ENCODE peak calls at places on chromosomes 7 and 10, in eight cellular contexts. One of them, this sample, is unnamed.

GRCh38 chr10:62817763-62818425 is 1.7 kb upstream of the EGR2 start:
- DNase-seq in MG63: peak; percentile 68
- DNase-seq in fibroblast of the aortic adventitia: peak; percentile 61
- DNase-seq in K562: peak; percentile 84
- DNase-seq in brain microvascular endothelial cell: peak; percentile 33
- DNase-seq in adrenal gland: peak; percentile 67
- DNase-seq in CD4-positive, alpha-beta memory T cell: peak; percentile 59
- DNase-seq in WERI-Rb-1: peak; percentile 71
- DNase-seq in this sample: peak; percentile 78

GRCh38 chr10:110458583-110458920 is 39.2 kb upstream of the DUSP5 start:
- DNase-seq in MG63: no peak
- DNase-seq in fibroblast of the aortic adventitia: peak; percentile 31
- DNase-seq in K562: no peak
- DNase-seq in brain microvascular endothelial cell: no peak
- DNase-seq in adrenal gland: peak; percentile 26
- DNase-seq in CD4-positive, alpha-beta memory T cell: peak; percentile 5
- DNase-seq in WERI-Rb-1: no peak
- DNase-seq in this sample: no peak

GRCh38 chr7:90594791-90595317 is 1.3 kb upstream of the CDK14 start:
- DNase-seq in MG63: peak; percentile 64
- DNase-seq in fibroblast of the aortic adventitia: peak; percentile 85
- DNase-seq in K562: no peak
- DNase-seq in brain microvascular endothelial cell: peak; percentile 90
- DNase-seq in adrenal gland: no peak
- DNase-seq in CD4-positive, alpha-beta memory T cell: no peak
- DNase-seq in WERI-Rb-1: no peak
- DNase-seq in this sample: peak; percentile 92

GRCh38 chr7:111459757-111460280 is 102.5 kb downstream of the IMMP2L start:
- DNase-seq in MG63: no peak
- DNase-seq in fibroblast of the aortic adventitia: peak; percentile 76
- DNase-seq in K562: peak; percentile 34
- DNase-seq in brain microvascular endothelial cell: no peak
- DNase-seq in adrenal gland: no peak
- DNase-seq in CD4-positive, alpha-beta memory T cell: no peak
- DNase-seq in WERI-Rb-1: no peak
- DNase-seq in this sample: peak; percentile 83

GRCh38 chr10:4024846-4025245 is 239.8 kb upstream of the KLF6 start:
- DNase-seq in MG63: no peak
- DNase-seq in fibroblast of the aortic adventitia: no peak
- DNase-seq in K562: no peak
- DNase-seq in brain microvascular endothelial cell: no peak
- DNase-seq in adrenal gland: no peak
- DNase-seq in CD4-positive, alpha-beta memory T cell: no peak
- DNase-seq in WERI-Rb-1: no peak
- DNase-seq in this sample: peak; percentile 25

GRCh38 chr7:26958834-26959233 is 94.4 kb upstream of the SKAP2 start:
- DNase-seq in MG63: peak; percentile 85
- DNase-seq in fibroblast of the aortic adventitia: peak; percentile 25
- DNase-seq in K562: no peak
- DNase-seq in brain microvascular endothelial cell: peak; percentile 79
- DNase-seq in adrenal gland: no peak
- DNase-seq in CD4-positive, alpha-beta memory T cell: no peak
- DNase-seq in WERI-Rb-1: no peak
- DNase-seq in this sample: peak; percentile 35

GRCh38 chr7:31788445-31788844 is 101.4 kb downstream of the PPP1R17 start:
- DNase-seq in MG63: peak; percentile 16
- DNase-seq in fibroblast of the aortic adventitia: no peak
- DNase-seq in K562: no peak
- DNase-seq in brain microvascular endothelial cell: no peak
- DNase-seq in adrenal gland: no peak
- DNase-seq in CD4-positive, alpha-beta memory T cell: no peak
- DNase-seq in WERI-Rb-1: no peak
- DNase-seq in this sample: no peak

GRCh38 chr10:31134303-31134928 is 102.8 kb upstream of the ZNF438 start:
- DNase-seq in MG63: peak; percentile 21
- DNase-seq in fibroblast of the aortic adventitia: peak; percentile 39
- DNase-seq in K562: no peak
- DNase-seq in brain microvascular endothelial cell: peak; percentile 41
- DNase-seq in adrenal gland: no peak
- DNase-seq in CD4-positive, alpha-beta memory T cell: no peak
- DNase-seq in WERI-Rb-1: peak; percentile 82
- DNase-seq in this sample: peak; percentile 84

GRCh38 chr7:6127129-6127490 is 95.9 kb downstream of the ANKRD61 start:
- DNase-seq in MG63: no peak
- DNase-seq in fibroblast of the aortic adventitia: no peak
- DNase-seq in K562: no peak
- DNase-seq in brain microvascular endothelial cell: no peak
- DNase-seq in adrenal gland: no peak
- DNase-seq in CD4-positive, alpha-beta memory T cell: no peak
- DNase-seq in WERI-Rb-1: no peak
- DNase-seq in this sample: no peak

GRCh38 chr10:96697438-96697837 is 22.9 kb downstream of the PIK3AP1 start:
- DNase-seq in MG63: no peak
- DNase-seq in fibroblast of the aortic adventitia: no peak
- DNase-seq in K562: no peak
- DNase-seq in brain microvascular endothelial cell: no peak
- DNase-seq in adrenal gland: no peak
- DNase-seq in CD4-positive, alpha-beta memory T cell: no peak
- DNase-seq in WERI-Rb-1: no peak
- DNase-seq in this sample: no peak

GRCh38 chr10:120426306-120426705 is 30.7 kb upstream of the PLPP4 start:
- DNase-seq in MG63: no peak
- DNase-seq in fibroblast of the aortic adventitia: peak; percentile 52
- DNase-seq in K562: no peak
- DNase-seq in brain microvascular endothelial cell: peak; percentile 43
- DNase-seq in adrenal gland: no peak
- DNase-seq in CD4-positive, alpha-beta memory T cell: no peak
- DNase-seq in WERI-Rb-1: no peak
- DNase-seq in this sample: peak; percentile 49

GRCh38 chr7:56087445-56087844 is 5.3 kb downstream of the PHKG1 start:
- DNase-seq in MG63: no peak
- DNase-seq in fibroblast of the aortic adventitia: no peak
- DNase-seq in K562: no peak
- DNase-seq in brain microvascular endothelial cell: no peak
- DNase-seq in adrenal gland: peak; percentile 68
- DNase-seq in CD4-positive, alpha-beta memory T cell: no peak
- DNase-seq in WERI-Rb-1: no peak
- DNase-seq in this sample: no peak

GRCh38 chr7:56091591-56091990 is 1.2 kb downstream of the PHKG1 start:
- DNase-seq in MG63: peak; percentile 87
- DNase-seq in fibroblast of the aortic adventitia: peak; percentile 68
- DNase-seq in K562: no peak
- DNase-seq in brain microvascular endothelial cell: no peak
- DNase-seq in adrenal gland: no peak
- DNase-seq in CD4-positive, alpha-beta memory T cell: no peak
- DNase-seq in WERI-Rb-1: no peak
- DNase-seq in this sample: no peak

GRCh38 chr7:56097700-56098099 is 4.9 kb upstream of the PHKG1 start:
- DNase-seq in MG63: peak; percentile 86
- DNase-seq in fibroblast of the aortic adventitia: peak; percentile 98
- DNase-seq in K562: peak; percentile 43
- DNase-seq in brain microvascular endothelial cell: peak; percentile 54
- DNase-seq in adrenal gland: peak; percentile 76
- DNase-seq in CD4-positive, alpha-beta memory T cell: no peak
- DNase-seq in WERI-Rb-1: no peak
- DNase-seq in this sample: peak; percentile 80

GRCh38 chr7:56092789-56093531 is at the start of gene PHKG1:
- DNase-seq in MG63: peak; percentile 92
- DNase-seq in fibroblast of the aortic adventitia: peak; percentile 91
- DNase-seq in K562: peak; percentile 33
- DNase-seq in brain microvascular endothelial cell: peak; percentile 74
- DNase-seq in adrenal gland: peak; percentile 96
- DNase-seq in CD4-positive, alpha-beta memory T cell: no peak
- DNase-seq in WERI-Rb-1: peak; percentile 35
- DNase-seq in this sample: peak; percentile 87
- H3K4me3 ChIP-seq in MG63: no peak within 1 kb of the TSS
- H3K4me3 ChIP-seq in fibroblast of the aortic adventitia: peak within 1 kb of the TSS; percentile 2
- H3K4me3 ChIP-seq in K562: no peak within 1 kb of the TSS
- H3K4me3 ChIP-seq in brain microvascular endothelial cell: no peak within 1 kb of the TSS
- H3K4me3 ChIP-seq in adrenal gland: no peak within 1 kb of the TSS
- H3K4me3 ChIP-seq in CD4-positive, alpha-beta memory T cell: no peak within 1 kb of the TSS
- H3K4me3 ChIP-seq in WERI-Rb-1: no peak within 1 kb of the TSS
- H3K4me3 ChIP-seq in this sample: no peak within 1 kb of the TSS

DNA sequence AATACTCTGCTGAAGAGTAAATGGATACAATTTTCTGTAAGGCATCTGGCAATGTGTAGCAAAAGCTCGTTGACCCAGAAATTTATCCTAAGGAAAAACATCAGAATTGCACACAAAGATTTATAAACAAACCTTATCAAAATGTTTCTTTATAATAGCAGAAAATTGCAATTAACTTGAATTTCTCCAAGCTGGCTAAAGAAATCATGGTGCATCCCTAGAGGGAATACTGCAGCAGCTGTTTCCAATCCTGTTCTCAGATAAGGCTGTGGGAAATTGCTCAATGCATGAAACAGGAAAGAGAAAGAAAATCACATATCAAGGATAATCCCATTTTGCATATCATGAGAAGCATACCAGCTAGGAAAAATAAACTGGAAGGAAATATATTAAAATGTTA is 18.7 kb downstream of the TACR2 start:
- DNase-seq in MG63: no peak
- DNase-seq in fibroblast of the aortic adventitia: peak; percentile 93
- DNase-seq in K562: no peak
- DNase-seq in brain microvascular endothelial cell: no peak
- DNase-seq in adrenal gland: no peak
- DNase-seq in CD4-positive, alpha-beta memory T cell: no peak
- DNase-seq in WERI-Rb-1: no peak
- DNase-seq in this sample: peak; percentile 83
- H3K4me3 ChIP-seq in MG63: no peak overlapping the region
- H3K4me3 ChIP-seq in fibroblast of the aortic adventitia: no peak overlapping the region
- H3K4me3 ChIP-seq in K562: no peak overlapping the region
- H3K4me3 ChIP-seq in brain microvascular endothelial cell: no peak overlapping the region
- H3K4me3 ChIP-seq in adrenal gland: no peak overlapping the region
- H3K4me3 ChIP-seq in CD4-positive, alpha-beta memory T cell: no peak overlapping the region
- H3K4me3 ChIP-seq in WERI-Rb-1: no peak overlapping the region
- H3K4me3 ChIP-seq in this sample: no peak overlapping the region

GRCh38 chr7:98285132-98286092 is 3.9 kb downstream of the BRI3 start:
- DNase-seq in MG63: no peak
- DNase-seq in fibroblast of the aortic adventitia: no peak
- DNase-seq in K562: no peak
- DNase-seq in brain microvascular endothelial cell: no peak
- DNase-seq in adrenal gland: peak; percentile 48
- DNase-seq in CD4-positive, alpha-beta memory T cell: no peak
- DNase-seq in WERI-Rb-1: no peak
- DNase-seq in this sample: no peak
- H3K4me3 ChIP-seq in MG63: no peak overlapping the region
- H3K4me3 ChIP-seq in fibroblast of the aortic adventitia: peak overlapping the region; percentile 95
- H3K4me3 ChIP-seq in K562: no peak overlapping the region
- H3K4me3 ChIP-seq in brain microvascular endothelial cell: peak overlapping the region; percentile 91
- H3K4me3 ChIP-seq in adrenal gland: no peak overlapping the region
- H3K4me3 ChIP-seq in CD4-positive, alpha-beta memory T cell: no peak overlapping the region
- H3K4me3 ChIP-seq in WERI-Rb-1: no peak overlapping the region
- H3K4me3 ChIP-seq in this sample: peak overlapping the region; percentile 95

GRCh38 chr7:15821484-15822122 is 135.1 kb upstream of the MEOX2 start:
- DNase-seq in MG63: no peak
- DNase-seq in fibroblast of the aortic adventitia: peak; percentile 81
- DNase-seq in K562: no peak
- DNase-seq in brain microvascular endothelial cell: no peak
- DNase-seq in adrenal gland: no peak
- DNase-seq in CD4-positive, alpha-beta memory T cell: no peak
- DNase-seq in WERI-Rb-1: no peak
- DNase-seq in this sample: peak; percentile 53

GRCh38 chr7:15820319-15820718 is 133.8 kb upstream of the MEOX2 start:
- DNase-seq in MG63: no peak
- DNase-seq in fibroblast of the aortic adventitia: no peak
- DNase-seq in K562: no peak
- DNase-seq in brain microvascular endothelial cell: no peak
- DNase-seq in adrenal gland: no peak
- DNase-seq in CD4-positive, alpha-beta memory T cell: no peak
- DNase-seq in WERI-Rb-1: no peak
- DNase-seq in this sample: no peak

GRCh38 chr7:15822123-15822495 is 135.6 kb upstream of the MEOX2 start:
- DNase-seq in MG63: no peak
- DNase-seq in fibroblast of the aortic adventitia: peak; percentile 35
- DNase-seq in K562: no peak
- DNase-seq in brain microvascular endothelial cell: no peak
- DNase-seq in adrenal gland: no peak
- DNase-seq in CD4-positive, alpha-beta memory T cell: no peak
- DNase-seq in WERI-Rb-1: no peak
- DNase-seq in this sample: no peak
- H3K4me3 ChIP-seq in MG63: no peak overlapping the region
- H3K4me3 ChIP-seq in fibroblast of the aortic adventitia: no peak overlapping the region
- H3K4me3 ChIP-seq in K562: no peak overlapping the region
- H3K4me3 ChIP-seq in brain microvascular endothelial cell: no peak overlapping the region
- H3K4me3 ChIP-seq in adrenal gland: no peak overlapping the region
- H3K4me3 ChIP-seq in CD4-positive, alpha-beta memory T cell: no peak overlapping the region
- H3K4me3 ChIP-seq in WERI-Rb-1: no peak overlapping the region
- H3K4me3 ChIP-seq in this sample: no peak overlapping the region

GRCh38 chr7:30240401-30240800 is 44.0 kb upstream of the ZNRF2 start:
- DNase-seq in MG63: no peak
- DNase-seq in fibroblast of the aortic adventitia: no peak
- DNase-seq in K562: no peak
- DNase-seq in brain microvascular endothelial cell: no peak
- DNase-seq in adrenal gland: no peak
- DNase-seq in CD4-positive, alpha-beta memory T cell: no peak
- DNase-seq in WERI-Rb-1: no peak
- DNase-seq in this sample: no peak
- H3K4me3 ChIP-seq in MG63: no peak overlapping the region
- H3K4me3 ChIP-seq in fibroblast of the aortic adventitia: no peak overlapping the region
- H3K4me3 ChIP-seq in K562: no peak overlapping the region
- H3K4me3 ChIP-seq in brain microvascular endothelial cell: no peak overlapping the region
- H3K4me3 ChIP-seq in adrenal gland: no peak overlapping the region
- H3K4me3 ChIP-seq in CD4-positive, alpha-beta memory T cell: no peak overlapping the region
- H3K4me3 ChIP-seq in WERI-Rb-1: no peak overlapping the region
- H3K4me3 ChIP-seq in this sample: no peak overlapping the region

GRCh38 chr7:2110586-2111396 is 122.0 kb downstream of the MAD1L1 start:
- DNase-seq in MG63: no peak
- DNase-seq in fibroblast of the aortic adventitia: peak; percentile 13
- DNase-seq in K562: no peak
- DNase-seq in brain microvascular endothelial cell: peak; percentile 23
- DNase-seq in adrenal gland: no peak
- DNase-seq in CD4-positive, alpha-beta memory T cell: no peak
- DNase-seq in WERI-Rb-1: no peak
- DNase-seq in this sample: no peak
- H3K4me3 ChIP-seq in MG63: no peak overlapping the region
- H3K4me3 ChIP-seq in fibroblast of the aortic adventitia: no peak overlapping the region
- H3K4me3 ChIP-seq in K562: no peak overlapping the region
- H3K4me3 ChIP-seq in brain microvascular endothelial cell: no peak overlapping the region
- H3K4me3 ChIP-seq in adrenal gland: no peak overlapping the region
- H3K4me3 ChIP-seq in CD4-positive, alpha-beta memory T cell: no peak overlapping the region
- H3K4me3 ChIP-seq in WERI-Rb-1: no peak overlapping the region
- H3K4me3 ChIP-seq in this sample: no peak overlapping the region

DNA sequence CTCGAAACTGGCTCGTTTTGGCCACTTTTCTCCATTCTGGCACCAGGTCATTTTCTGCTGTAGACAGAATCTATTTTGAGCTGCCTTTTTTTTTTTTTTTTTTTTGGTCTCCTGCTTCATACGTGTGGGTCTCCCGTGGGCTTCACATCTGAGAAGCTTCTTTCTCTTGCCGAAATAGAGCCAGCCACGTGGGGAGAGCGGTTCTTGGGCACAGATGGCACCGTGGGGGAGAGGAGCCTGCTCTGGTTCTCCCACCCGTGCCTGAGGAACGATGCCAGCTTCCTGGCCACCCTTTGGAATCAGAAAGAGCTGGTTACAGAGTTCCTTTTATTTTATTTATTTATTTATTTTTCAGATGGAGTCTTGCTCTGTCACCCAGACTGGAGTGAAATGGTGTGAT is 48.7 kb upstream of the OCM2 start:
- DNase-seq in MG63: no peak
- DNase-seq in fibroblast of the aortic adventitia: no peak
- DNase-seq in K562: no peak
- DNase-seq in brain microvascular endothelial cell: no peak
- DNase-seq in adrenal gland: no peak
- DNase-seq in CD4-positive, alpha-beta memory T cell: no peak
- DNase-seq in WERI-Rb-1: no peak
- DNase-seq in this sample: no peak
- H3K4me3 ChIP-seq in MG63: no peak overlapping the region
- H3K4me3 ChIP-seq in fibroblast of the aortic adventitia: no peak overlapping the region
- H3K4me3 ChIP-seq in K562: no peak overlapping the region
- H3K4me3 ChIP-seq in brain microvascular endothelial cell: no peak overlapping the region
- H3K4me3 ChIP-seq in adrenal gland: no peak overlapping the region
- H3K4me3 ChIP-seq in CD4-positive, alpha-beta memory T cell: no peak overlapping the region
- H3K4me3 ChIP-seq in WERI-Rb-1: no peak overlapping the region
- H3K4me3 ChIP-seq in this sample: no peak overlapping the region

GRCh38 chr10:86795353-86795752 is 38.9 kb downstream of the BMPR1A start:
- DNase-seq in MG63: peak; percentile 4
- DNase-seq in fibroblast of the aortic adventitia: peak; percentile 84
- DNase-seq in K562: peak; percentile 14
- DNase-seq in brain microvascular endothelial cell: peak; percentile 51
- DNase-seq in adrenal gland: no peak
- DNase-seq in CD4-positive, alpha-beta memory T cell: no peak
- DNase-seq in WERI-Rb-1: no peak
- DNase-seq in this sample: peak; percentile 88
- H3K4me3 ChIP-seq in MG63: no peak overlapping the region
- H3K4me3 ChIP-seq in fibroblast of the aortic adventitia: no peak overlapping the region
- H3K4me3 ChIP-seq in K562: no peak overlapping the region
- H3K4me3 ChIP-seq in brain microvascular endothelial cell: no peak overlapping the region
- H3K4me3 ChIP-seq in adrenal gland: no peak overlapping the region
- H3K4me3 ChIP-seq in CD4-positive, alpha-beta memory T cell: no peak overlapping the region
- H3K4me3 ChIP-seq in WERI-Rb-1: no peak overlapping the region
- H3K4me3 ChIP-seq in this sample: no peak overlapping the region

This sample was measured in fibroblast of pulmonary artery.